ENCODE peak calls at places on chromosomes 2 and 18, in four cellular contexts. A is HepG2, K is HCT116, Y is K562. B is an unnamed sample.

GRCh38 chr2:144524190-144524957 is 4.5 kb upstream of the ZEB2 start:
- ATAC-seq in A (peak), K (no peak), Y (peak), B (peak)

GRCh38 chr18:50399582-50399981 is 24.7 kb downstream of the SKA1 start:
- ATAC-seq in A (no peak), K (no peak), Y (no peak), B (no peak)

GRCh38 chr18:5895886-5896740 is 791 bp upstream of the TMEM200C start:
- ATAC-seq in A (peak), K (no peak), Y (no peak), B (peak)

GRCh38 chr2:127004893-127005600 is 101.9 kb downstream of the BIN1 start:
- ATAC-seq in A (no peak), K (no peak), Y (no peak), B (no peak)

GRCh38 chr2:112685167-112685884 is 35.5 kb upstream of the NT5DC4 start:
- ATAC-seq in A (peak), K (peak), Y (peak), B (no peak)

GRCh38 chr2:235390816-235391194 is 103.0 kb upstream of the AGAP1 start:
- ATAC-seq in A (no peak), K (no peak), Y (no peak), B (no peak)

GRCh38 chr2:238387376-238387775 is 39.4 kb upstream of the ASB1 start:
- ATAC-seq in A (no peak), K (no peak), Y (no peak), B (no peak)

GRCh38 chr2:669323-669722 is 7.9 kb downstream of the TMEM18 start:
- ATAC-seq in A (no peak), K (no peak), Y (no peak), B (no peak)

GRCh38 chr2:42865884-42866861 is 73.8 kb upstream of the HAAO start:
- ATAC-seq in A (peak), K (no peak), Y (no peak), B (peak)

GRCh38 chr18:54776282-54776977 is 51.8 kb upstream of the RAB27B start:
- ATAC-seq in A (peak), K (peak), Y (no peak), B (peak)

GRCh38 chr18:50560681-50561629 is 1.1 kb downstream of the MAPK4 start:
- ATAC-seq in A (peak), K (peak), Y (no peak), B (peak)

GRCh38 chr2:113211226-113212105 is 37.7 kb downstream of the PSD4 start:
- ATAC-seq in A (no peak), K (peak), Y (peak), B (peak)

GRCh38 chr2:102704531-102704930 is 57.3 kb upstream of the TMEM182 start:
- ATAC-seq in A (no peak), K (no peak), Y (no peak), B (no peak)

GRCh38 chr2:113131343-113131933 is 4.0 kb downstream of the IL1RN start:
- ATAC-seq in A (no peak), K (no peak), Y (peak), B (no peak)

DNA sequence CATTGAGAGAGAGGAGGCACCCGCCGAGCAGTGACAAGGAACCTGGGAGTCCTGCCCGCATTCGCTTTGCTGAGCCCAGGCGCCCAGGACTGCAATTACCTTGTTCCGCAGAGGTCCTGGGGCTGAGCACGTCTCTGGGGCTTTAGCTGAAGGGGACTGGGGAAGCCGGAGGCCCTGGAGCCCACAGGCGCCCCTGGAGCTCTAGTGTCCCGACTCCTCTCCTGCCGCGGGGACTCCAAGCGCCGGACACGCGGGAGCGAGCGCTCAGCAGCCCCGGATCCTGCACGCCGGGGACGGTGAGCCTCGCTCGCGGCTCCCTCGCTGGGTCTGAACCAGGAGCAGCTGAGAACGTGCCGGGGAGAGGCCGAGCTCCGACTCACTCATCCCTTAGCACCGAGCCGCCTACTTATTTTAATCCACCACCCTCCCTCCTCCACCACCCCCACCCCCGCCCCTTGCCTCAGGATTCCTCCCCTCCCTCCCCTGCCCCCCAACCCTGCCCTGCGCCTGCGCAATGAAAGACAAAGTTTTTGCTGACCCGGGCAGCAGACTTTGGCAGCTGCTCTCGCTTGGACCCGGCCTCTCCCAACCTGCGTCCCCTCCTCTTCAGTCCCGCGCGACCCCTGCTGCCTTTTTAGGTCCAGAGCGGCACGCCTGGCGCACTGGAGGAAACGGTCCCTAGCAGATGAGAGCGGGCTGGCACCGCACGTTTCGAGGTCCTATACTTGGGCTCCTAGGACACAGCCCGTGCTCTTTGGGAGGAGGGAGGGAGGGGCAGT is at the start of gene OSR1:
- ATAC-seq in A (peak), K (peak), Y (no peak), B (peak)
- TF ChIP-seq POLR2AphosphoS5 in A (no peak), K (peak), Y (no peak), B (peak)

DNA sequence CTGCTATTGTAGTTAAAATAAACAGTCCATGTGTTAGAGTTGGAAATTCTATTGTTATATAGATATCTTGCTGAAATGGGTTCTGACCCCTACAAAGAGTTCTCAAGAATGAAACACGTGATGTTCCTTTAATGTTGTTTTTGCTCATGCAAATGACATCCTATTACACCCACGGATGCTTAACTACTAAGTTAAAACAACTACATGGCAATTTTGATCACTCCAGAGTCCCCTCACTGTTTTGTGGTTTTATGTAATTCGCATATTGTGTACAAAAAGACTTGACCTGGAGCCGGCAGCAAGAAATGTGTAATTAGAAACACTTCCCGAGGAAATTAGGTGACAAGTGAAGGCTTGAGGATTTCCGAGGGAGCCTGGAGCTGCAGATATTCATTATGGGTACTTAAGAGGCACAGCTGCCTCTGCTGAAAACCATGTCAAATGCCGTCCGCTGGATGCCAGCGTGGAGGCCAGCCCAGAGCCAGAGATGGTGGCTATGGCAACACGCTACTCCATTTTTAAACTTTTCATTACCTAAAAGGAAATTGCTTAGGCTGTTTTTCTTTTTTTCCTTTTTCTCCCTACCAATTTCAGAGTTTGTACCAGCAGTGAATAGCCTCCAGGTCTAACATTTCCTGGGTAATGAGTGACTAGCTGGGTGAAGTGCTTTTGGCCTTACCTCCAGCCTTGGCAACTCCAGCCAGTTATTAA is 21.0 kb upstream of the CABLES1 start:
- ATAC-seq in A (peak), K (no peak), Y (no peak), B (no peak)
- TF ChIP-seq POLR2AphosphoS5 in A (no peak), K (no peak), Y (no peak), B (no peak)

GRCh38 chr2:152718047-152718908 is at the start of gene ARL6IP6:
- ATAC-seq in A (peak), K (peak), Y (peak), B (peak)

GRCh38 chr2:152716805-152717241 is 438 bp downstream of the PRPF40A start:
- ATAC-seq in A (no peak), K (peak), Y (peak), B (no peak)

GRCh38 chr2:152717242-152718046 is at the start of gene PRPF40A:
- ATAC-seq in A (peak), K (peak), Y (peak), B (peak)

GRCh38 chr2:152715112-152715511 is 2.1 kb downstream of the PRPF40A start:
- ATAC-seq in A (no peak), K (no peak), Y (no peak), B (no peak)

GRCh38 chr2:152715854-152716428 is 1.3 kb downstream of the PRPF40A start:
- ATAC-seq in A (no peak), K (no peak), Y (peak), B (no peak)
- TF ChIP-seq POLR2AphosphoS5 in A (no peak), K (no peak), Y (no peak), B (no peak)

DNA sequence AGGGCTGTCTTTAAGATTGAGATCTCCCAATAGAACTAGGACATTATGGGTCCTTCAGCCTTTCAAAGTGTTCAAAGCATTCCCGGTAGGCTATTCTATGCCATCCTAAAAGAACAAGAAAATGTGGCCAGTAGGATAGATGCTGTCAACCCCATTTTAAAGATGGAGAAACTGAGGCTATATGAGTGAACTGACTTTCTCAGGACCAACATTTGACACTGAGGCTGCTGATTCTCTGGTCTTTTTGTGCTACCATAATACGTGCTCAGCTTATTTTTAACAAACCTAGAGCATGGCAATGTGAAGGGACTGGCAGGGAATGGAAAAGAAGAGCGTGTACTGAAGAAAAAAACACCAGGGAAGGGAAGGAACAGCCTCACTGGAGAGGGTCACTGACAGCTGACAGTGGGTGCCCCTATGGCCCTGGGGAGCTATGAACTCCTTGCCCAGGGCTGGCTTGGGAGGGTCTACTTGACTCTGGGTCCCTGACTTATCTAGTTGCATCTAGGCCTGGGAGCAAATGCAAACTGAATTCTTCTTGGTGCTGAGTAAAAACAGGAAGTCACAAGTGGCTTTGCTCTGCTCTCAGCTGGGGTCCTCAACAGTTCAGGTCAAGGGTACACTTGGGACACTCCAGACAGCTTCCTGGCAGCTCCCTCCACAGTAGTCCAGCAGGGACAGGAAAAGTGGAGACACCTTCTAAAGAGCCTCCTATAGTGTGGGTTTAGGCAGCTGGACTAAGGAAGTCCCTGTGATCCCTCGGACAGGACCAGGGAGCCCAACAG is 2.3 kb downstream of the CYRIA start:
- ATAC-seq in A (no peak), K (no peak), Y (no peak), B (no peak)
- TF ChIP-seq POLR2AphosphoS5 in A (no peak), K (no peak), Y (no peak), B (no peak)

DNA sequence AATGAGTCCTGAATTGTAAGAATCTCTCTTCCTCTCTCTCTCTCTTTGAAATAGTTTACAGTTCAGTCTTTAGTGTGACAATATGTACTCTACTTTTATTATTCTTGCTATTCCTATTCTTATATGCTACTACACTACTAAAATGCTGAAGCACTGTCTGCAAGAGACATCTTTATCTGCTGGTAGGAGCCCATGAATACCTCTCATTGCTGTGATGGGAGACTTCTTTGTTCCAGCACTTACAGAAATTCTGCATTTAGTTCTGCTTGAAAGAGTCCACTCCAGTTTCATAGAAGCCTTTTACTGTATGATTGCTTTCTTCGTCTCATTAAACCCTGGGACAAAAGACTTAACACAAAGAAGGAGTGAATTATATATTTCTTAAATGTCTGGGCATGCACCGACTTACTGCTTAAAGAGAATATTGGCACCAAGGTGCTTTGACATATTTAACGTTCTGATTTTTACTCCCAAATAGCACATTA is 272.7 kb downstream of the CD226 start:
- ATAC-seq in A (no peak), K (no peak), Y (no peak), B (no peak)
- TF ChIP-seq POLR2AphosphoS5 in A (no peak), K (no peak), Y (no peak), B (no peak)

GRCh38 chr2:65281626-65282351 is 54.2 kb downstream of the ACTR2 start:
- ATAC-seq in A (peak), K (no peak), Y (no peak), B (peak)
- TF ChIP-seq POLR2AphosphoS5 in A (no peak), K (no peak), Y (no peak), B (no peak)